ENCODE peak calls at places on chromosomes 11 and 22, in four cellular contexts. B is K562, R is HepG2, H is A549. S is an unnamed sample.

GRCh38 chr11:45444796-45445195 is 158.7 kb upstream of the SYT13 start:
- DNase-seq in B (no peak), R (no peak), H (peak), S (no peak)

GRCh38 chr11:134170909-134171281 is 52.9 kb downstream of the NCAPD3 start:
- DNase-seq in B (no peak), R (no peak), H (no peak), S (no peak)

GRCh38 chr11:11272254-11272653 is 80.8 kb downstream of the CSNK2A3 start:
- DNase-seq in B (no peak), R (no peak), H (no peak), S (no peak)

GRCh38 chr11:63369165-63369970 is at the start of gene SLC22A9:
- DNase-seq in B (no peak), R (peak), H (no peak), S (no peak)

GRCh38 chr11:65236194-65237059 is 25.3 kb upstream of the POLA2 start:
- DNase-seq in B (no peak), R (no peak), H (no peak), S (no peak)

GRCh38 chr11:112902411-112903011 is 58.7 kb upstream of the NCAM1 start:
- DNase-seq in B (no peak), R (no peak), H (no peak), S (no peak)

GRCh38 chr11:9357041-9357440 is 27.4 kb upstream of the IPO7 start:
- DNase-seq in B (no peak), R (no peak), H (no peak), S (no peak)

GRCh38 chr11:22359295-22359694 is 21.1 kb downstream of the SLC17A6 start:
- DNase-seq in B (no peak), R (no peak), H (no peak), S (no peak)

GRCh38 chr22:19643448-19644313 is 70.6 kb upstream of the SEPTIN5 start:
- DNase-seq in B (peak), R (no peak), H (no peak), S (no peak)

GRCh38 chr11:70471254-70471653 is 72.9 kb downstream of the CTTN start:
- DNase-seq in B (peak), R (no peak), H (peak), S (peak)

GRCh38 chr22:47124451-47124881 is 362.0 kb downstream of the TBC1D22A start:
- DNase-seq in B (no peak), R (no peak), H (no peak), S (no peak)

GRCh38 chr11:104127828-104128227 is 36.1 kb downstream of the PDGFD start:
- DNase-seq in B (no peak), R (no peak), H (no peak), S (no peak)

GRCh38 chr11:102703826-102704493 is 1.6 kb downstream of the MMP27 start:
- DNase-seq in B (no peak), R (no peak), H (no peak), S (no peak)

GRCh38 chr11:125957623-125958330 is 11.9 kb downstream of the VSIG10L2 start:
- DNase-seq in B (no peak), R (no peak), H (no peak), S (no peak)

GRCh38 chr11:46330154-46330886 is 16.9 kb upstream of the DGKZ start:
- DNase-seq in B (no peak), R (no peak), H (no peak), S (no peak)

GRCh38 chr22:46242023-46242422 is 8.1 kb downstream of the CDPF1 start:
- DNase-seq in B (no peak), R (no peak), H (no peak), S (no peak)

GRCh38 chr22:37328017-37328416 is 45.7 kb downstream of the CYTH4 start:
- DNase-seq in B (no peak), R (no peak), H (no peak), S (no peak)

GRCh38 chr11:44854146-44854545 is 96.5 kb downstream of the TP53I11 start:
- DNase-seq in B (no peak), R (no peak), H (no peak), S (no peak)

GRCh38 chr11:121741954-121742361 is 289.2 kb upstream of the SORL1-AS1 start:
- DNase-seq in B (no peak), R (no peak), H (no peak), S (no peak)

GRCh38 chr11:78325274-78325781 is 92.3 kb downstream of the GAB2 start:
- DNase-seq in B (peak), R (no peak), H (no peak), S (no peak)
- TF ChIP-seq HMGXB4 in B (no peak), R (no peak), H (no peak), S (no peak)

GRCh38 chr22:31089101-31090100 is 8.3 kb downstream of the SMTN start:
- DNase-seq in B (peak), R (no peak), H (no peak), S (peak)
- TF ChIP-seq HMGXB4 in B (no peak), R (no peak), H (no peak), S (no peak)

DNA sequence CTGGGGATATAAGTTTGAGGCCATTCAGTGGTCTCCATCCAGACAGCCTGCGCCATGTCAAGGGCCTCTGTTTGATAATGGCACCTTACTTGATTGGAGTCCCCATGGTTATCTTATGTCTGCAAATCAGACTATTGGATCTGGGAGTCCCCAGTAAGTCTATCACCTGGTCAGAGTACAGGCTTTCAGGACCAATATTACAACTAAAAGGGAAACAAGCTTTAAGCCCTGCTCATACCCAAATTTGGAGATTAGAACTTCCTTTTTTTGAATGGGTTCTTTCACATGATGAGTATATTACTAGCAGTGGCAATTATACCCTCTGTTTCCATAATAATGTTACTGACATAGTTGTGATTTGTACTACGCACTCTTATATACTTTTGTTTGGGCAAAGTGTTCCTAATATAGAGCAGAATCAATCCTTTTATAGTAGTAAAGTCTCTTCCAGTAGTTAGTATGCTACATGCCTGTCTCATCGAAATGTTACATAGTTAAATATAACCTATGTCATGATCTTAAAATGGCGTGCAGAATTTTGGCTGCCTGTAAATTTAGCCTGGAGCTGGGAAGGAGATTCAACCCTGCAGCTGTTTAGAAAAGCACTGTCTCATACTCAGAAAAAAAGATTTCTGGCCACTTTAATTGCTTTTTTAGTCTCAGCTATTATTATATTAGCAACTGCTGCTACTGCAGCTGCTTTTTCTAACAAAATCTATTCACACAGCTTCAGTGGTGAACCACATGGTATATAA is 4.9 kb downstream of the MS4A15 start:
- DNase-seq in B (no peak), R (no peak), H (no peak), S (no peak)
- TF ChIP-seq HMGXB4 in B (no peak), R (no peak), H (no peak), S (no peak)

GRCh38 chr22:17266261-17266971 is 47.2 kb upstream of the ADA2 start:
- DNase-seq in B (no peak), R (no peak), H (no peak), S (peak)

GRCh38 chr22:17264321-17265052 is 45.3 kb upstream of the ADA2 start:
- DNase-seq in B (no peak), R (no peak), H (no peak), S (peak)

GRCh38 chr22:17262976-17263375 is 43.7 kb upstream of the ADA2 start:
- DNase-seq in B (no peak), R (no peak), H (no peak), S (no peak)

GRCh38 chr22:17267661-17268330 is 48.6 kb upstream of the ADA2 start:
- DNase-seq in B (no peak), R (no peak), H (no peak), S (no peak)

GRCh38 chr22:17265649-17266248 is 46.5 kb upstream of the ADA2 start:
- DNase-seq in B (no peak), R (no peak), H (no peak), S (no peak)
- TF ChIP-seq HMGXB4 in B (no peak), R (no peak), H (no peak), S (no peak)

DNA sequence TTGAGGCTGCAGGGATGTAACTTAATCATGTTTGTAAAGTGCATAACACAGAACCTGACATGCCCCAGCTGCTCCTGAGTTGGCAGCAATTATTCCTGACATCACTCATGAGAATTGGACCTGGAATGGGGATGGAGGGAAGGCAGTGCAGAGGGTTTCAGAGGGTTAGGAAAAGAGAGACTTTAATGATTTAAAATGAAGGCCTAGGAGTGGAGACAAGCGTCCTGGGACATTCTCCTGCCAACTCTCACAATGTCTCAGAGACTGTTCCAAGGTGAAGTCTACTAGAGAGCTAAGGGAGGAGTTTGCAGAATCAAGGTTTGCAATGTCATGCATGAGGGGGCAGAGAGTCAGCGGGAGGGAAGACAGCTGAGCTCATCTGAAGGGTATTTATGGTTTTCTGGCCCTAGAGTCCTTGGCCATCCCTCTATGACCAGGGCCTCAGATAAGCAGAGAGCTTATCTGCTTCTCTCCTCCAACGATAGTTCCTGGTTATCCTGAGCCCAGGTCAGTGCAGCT is 36.9 kb downstream of the GGTLC2 start:
- DNase-seq in B (no peak), R (no peak), H (no peak), S (no peak)
- TF ChIP-seq HMGXB4 in B (no peak), R (no peak), H (no peak), S (no peak)

DNA sequence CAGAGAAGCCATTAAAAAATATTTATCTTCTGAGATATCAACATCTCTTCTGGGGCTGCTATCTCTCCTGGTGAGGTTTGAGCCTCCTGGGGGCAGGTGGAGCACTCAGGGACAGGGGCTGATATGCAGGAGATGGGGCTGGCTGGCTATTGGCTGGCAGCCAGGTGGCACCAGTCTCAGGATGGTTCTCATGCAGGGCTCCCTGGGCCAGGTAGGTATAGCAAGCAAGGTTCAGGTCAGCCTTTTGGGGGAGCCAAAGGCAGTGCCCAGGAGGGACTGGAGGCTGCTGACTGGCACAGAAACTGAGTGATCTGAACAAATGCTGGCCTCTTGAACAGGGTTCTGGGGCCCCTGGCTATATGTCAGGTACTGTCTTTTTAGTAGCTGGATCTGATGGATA is 29.7 kb upstream of the EMSY start:
- DNase-seq in B (no peak), R (no peak), H (no peak), S (peak)
- TF ChIP-seq HMGXB4 in B (no peak), R (no peak), H (no peak), S (no peak)

GRCh38 chr22:27919222-27919942 is at the start of gene PITPNB:
- DNase-seq in B (peak), R (peak), H (peak), S (peak)

GRCh38 chr22:27913162-27913741 is 5.8 kb downstream of the PITPNB start:
- DNase-seq in B (peak), R (no peak), H (no peak), S (no peak)

GRCh38 chr22:27919943-27920755 is 1.1 kb upstream of the PITPNB start:
- DNase-seq in B (no peak), R (peak), H (peak), S (no peak)

DNA sequence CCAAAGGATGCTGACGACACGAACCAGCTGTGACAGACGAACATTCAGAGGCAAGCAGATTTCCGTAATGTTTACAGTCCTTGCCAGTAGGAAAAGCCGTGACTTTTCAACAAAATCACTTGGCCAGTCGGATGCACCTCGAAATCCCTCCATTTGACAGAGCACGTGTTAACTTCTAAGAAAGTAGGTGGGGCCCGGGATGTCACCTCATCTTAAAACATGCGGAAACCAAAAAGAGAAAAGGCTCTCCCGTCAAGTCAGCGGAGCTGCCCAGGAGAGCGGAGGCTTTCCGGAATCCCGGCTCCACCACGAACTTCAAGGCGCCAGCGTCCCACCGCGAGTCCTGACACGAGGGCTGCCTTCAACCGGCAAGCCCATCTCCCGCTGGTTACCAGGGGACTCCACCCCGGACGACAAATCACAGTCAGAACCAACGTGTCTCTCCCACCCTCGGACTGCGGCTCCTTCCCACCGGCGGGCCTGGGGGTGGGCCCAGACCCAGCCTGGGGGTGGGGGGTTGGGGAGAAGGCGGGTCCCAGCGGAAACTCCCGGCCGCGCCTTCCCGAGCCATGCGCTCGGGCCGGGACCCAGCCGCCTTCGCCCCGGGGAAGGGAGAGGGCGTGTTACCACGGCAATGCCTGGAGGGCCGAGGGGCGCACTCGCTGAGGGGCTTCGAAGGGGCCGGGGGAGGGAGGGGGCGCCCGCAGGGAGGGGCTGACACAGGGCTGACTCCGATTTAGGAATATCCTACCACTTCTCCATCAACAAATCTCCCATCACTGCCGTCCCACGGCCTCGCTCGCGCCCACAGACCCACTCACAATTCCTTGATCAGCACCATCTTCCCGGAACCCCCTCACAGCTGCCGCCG is 470 bp downstream of the PITPNB start:
- DNase-seq in B (peak), R (peak), H (peak), S (peak)
- TF ChIP-seq HMGXB4 in B (no peak), R (no peak), H (no peak), S (no peak)

DNA sequence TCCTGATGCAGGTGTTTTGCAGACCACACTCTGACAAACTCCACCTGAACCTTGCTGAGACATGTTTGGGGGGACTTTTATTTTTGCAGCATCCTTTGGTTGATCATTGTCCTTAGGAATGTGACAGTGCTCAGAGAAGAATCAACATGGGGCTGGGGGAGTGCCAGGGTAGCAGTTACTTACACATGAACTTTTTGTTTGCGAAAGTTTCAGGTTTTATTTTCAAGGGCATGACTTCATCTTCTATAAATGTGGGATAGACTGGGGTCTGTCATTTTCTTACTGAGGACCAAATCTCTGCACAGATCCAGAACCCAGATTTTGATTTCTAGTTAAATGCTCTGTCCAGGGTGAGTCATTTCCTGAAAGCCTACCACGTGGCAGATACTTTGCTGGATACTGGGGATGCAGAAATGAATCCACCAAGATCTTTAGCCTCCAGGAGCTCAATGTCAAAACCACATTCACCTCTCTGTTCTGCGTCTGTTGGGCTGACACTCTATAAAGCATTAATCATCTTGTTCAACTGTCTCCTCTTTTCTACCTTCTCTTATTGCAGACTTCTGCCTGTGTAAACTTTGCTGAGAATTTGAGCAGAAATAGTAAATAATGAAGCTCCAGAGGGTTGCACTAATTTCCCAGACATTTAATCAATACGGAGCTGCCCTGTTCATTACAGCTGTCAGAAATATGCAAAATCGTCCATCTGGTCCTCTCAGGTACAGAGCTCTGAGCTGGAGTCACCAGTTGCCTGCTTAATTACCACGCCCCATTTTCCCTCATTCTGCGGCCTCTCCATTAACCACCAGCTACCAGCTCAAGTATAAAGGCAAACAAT is 387.9 kb downstream of the MIAT start:
- DNase-seq in B (no peak), R (no peak), H (peak), S (no peak)
- TF ChIP-seq HMGXB4 in B (no peak), R (no peak), H (no peak), S (no peak)

S was measured in WTC11.